ENCODE peak calls at places on chromosomes 6 and 20, in four cellular contexts. H, Y, E and P are unnamed samples.
A peak's percentile ranks its signal among the peaks of the same experiment; 100 is the strongest.

GRCh38 chr6:3001773-3002293 is 2.1 kb downstream of the NQO2 start:
- DNase-seq in H (no peak), Y (peak; percentile 81), E (no peak), P (no peak)

GRCh38 chr6:21845018-21845417 is 251.5 kb downstream of the SOX4 start:
- DNase-seq in H (no peak), E (no peak), Y (peak; percentile 37), P (no peak)

GRCh38 chr6:138907167-138907566 is 80.9 kb downstream of the REPS1 start:
- DNase-seq in Y (no peak), E (no peak), H (no peak), P (no peak)

GRCh38 chr20:38471245-38471644 is 1.4 kb upstream of the RALGAPB start:
- DNase-seq in E (no peak), H (no peak), Y (no peak), P (no peak)

GRCh38 chr20:53622247-53623114 is 28.8 kb upstream of the ZNF217 start:
- DNase-seq in Y (peak; percentile 22), E (no peak), H (no peak), P (no peak)

GRCh38 chr6:146090474-146090873 is 61.6 kb downstream of the GRM1 start:
- DNase-seq in E (no peak), Y (no peak), H (no peak), P (no peak)

GRCh38 chr20:36339646-36340592 is 33.8 kb downstream of the DLGAP4 start:
- DNase-seq in Y (no peak), E (no peak), H (no peak), P (peak; percentile 62)

GRCh38 chr6:45487645-45488044 is 109.9 kb upstream of the SUPT3H start:
- DNase-seq in Y (no peak), H (no peak), E (no peak), P (no peak)

GRCh38 chr20:6123650-6124014 is 802 bp upstream of the FERMT1 start:
- DNase-seq in Y (no peak), E (no peak), H (no peak), P (no peak)

GRCh38 chr6:90219168-90219985 is 77.3 kb downstream of the BACH2 start:
- DNase-seq in H (peak; percentile 69), Y (peak; percentile 86), E (peak; percentile 35), P (no peak)

GRCh38 chr6:105985098-105985815 is 100.9 kb upstream of the PRDM1 start:
- DNase-seq in H (no peak), E (peak; percentile 77), Y (no peak), P (no peak)
- H3K27me3 ChIP-seq in H (peaks cover 26% of the 10 kb centered on the region), E (peaks cover 3% of the 10 kb centered on the region), Y (peaks cover 100% of the 10 kb centered on the region), P (no peaks in the 10 kb centered on the region)

GRCh38 chr20:58853976-58854637 is 1.6 kb downstream of the GNAS start:
- DNase-seq in Y (no peak), H (no peak), E (no peak), P (no peak)
- H3K27me3 ChIP-seq in Y (peaks cover 76% of the 10 kb centered on the region), H (peaks cover 11% of the 10 kb centered on the region), E (peaks cover 40% of the 10 kb centered on the region), P (peaks cover 46% of the 10 kb centered on the region)

DNA sequence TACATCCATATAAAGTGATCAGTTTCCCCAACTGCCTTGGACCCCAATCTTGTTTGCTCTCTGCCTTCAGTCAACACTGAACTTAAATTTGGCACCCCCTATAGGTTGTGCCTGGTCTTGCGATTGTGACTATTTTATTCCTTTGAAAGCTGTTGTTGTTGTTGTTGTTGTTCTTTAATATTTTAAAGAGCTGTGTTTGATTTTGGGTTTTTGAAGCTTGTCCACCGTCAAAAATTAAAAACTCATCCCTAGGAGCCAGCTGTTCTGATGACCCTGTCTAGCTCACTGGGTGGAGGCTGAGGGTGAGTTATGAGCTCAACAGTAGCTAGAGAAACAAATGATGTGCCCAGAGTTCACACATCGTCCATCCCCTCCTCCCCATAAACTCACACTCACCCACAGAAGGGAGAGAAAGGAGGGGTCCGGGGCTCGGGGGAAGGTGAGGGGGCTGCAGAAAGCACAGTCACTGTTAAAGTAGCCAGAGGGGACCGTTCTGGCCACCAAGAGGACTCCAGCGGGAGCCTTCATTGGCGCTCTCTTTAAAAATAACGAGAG is 4.0 kb downstream of the SIM1 start:
- DNase-seq in E (no peak), Y (no peak), H (no peak), P (no peak)
- H3K27me3 ChIP-seq in E (peaks cover 97% of the 10 kb centered on the region), Y (peaks cover 100% of the 10 kb centered on the region), H (peaks cover 71% of the 10 kb centered on the region), P (peaks cover 100% of the 10 kb centered on the region)

GRCh38 chr6:1585669-1586049 is 24.1 kb upstream of the FOXC1 start:
- DNase-seq in Y (no peak), E (no peak), H (no peak), P (no peak)

GRCh38 chr6:1584996-1585668 is 24.6 kb upstream of the FOXC1 start:
- DNase-seq in Y (no peak), H (no peak), E (no peak), P (no peak)

GRCh38 chr6:1586256-1586655 is 23.5 kb upstream of the FOXC1 start:
- DNase-seq in Y (no peak), E (peak; percentile 4), H (no peak), P (no peak)

GRCh38 chr6:1587546-1587945 is 22.2 kb upstream of the FOXC1 start:
- DNase-seq in E (no peak), H (no peak), Y (no peak), P (no peak)

DNA sequence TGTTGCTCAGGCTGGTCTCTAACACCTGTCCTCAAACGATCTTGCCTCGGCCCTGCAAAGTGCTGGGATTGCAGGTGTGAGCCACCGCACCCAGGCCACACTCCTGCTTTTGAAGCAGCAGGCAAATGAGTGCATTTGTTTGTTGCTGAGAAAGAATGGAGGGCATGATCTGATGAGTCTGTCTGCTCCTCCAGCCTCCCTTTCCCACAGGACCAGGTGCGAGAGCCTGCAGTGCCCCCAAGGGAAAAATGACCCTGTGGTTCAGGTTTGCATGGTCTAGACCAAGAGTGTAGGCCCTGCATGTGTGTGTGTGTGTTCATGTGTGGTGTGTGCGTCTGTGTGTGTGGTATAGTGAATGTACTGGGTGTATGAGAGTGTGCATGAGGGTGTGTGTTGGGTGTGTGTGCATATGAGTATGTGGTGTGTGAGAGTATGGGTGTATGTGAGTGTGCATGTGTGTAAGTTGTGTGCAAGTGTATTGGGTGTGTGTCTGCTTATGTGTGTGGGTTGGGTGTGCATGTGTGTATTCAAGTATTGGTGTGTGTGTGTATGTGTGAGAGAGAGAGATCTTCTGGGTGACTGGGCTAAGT is 22.8 kb upstream of the FOXC1 start:
- DNase-seq in E (peak; percentile 9), Y (no peak), H (no peak), P (no peak)
- H3K27me3 ChIP-seq in E (no peaks in the 10 kb centered on the region), Y (no peaks in the 10 kb centered on the region), H (no peaks in the 10 kb centered on the region), P (no peaks in the 10 kb centered on the region)